ENCODE peak calls at places on chromosome 19, in four cellular contexts. D, M, Z and S are unnamed samples.

GRCh38 chr19:10290439-10290875 is 705 bp downstream of the ICAM5 start:
- DNase-seq in D (peak; percentile 7), M (no peak), Z (peak; percentile 52), S (no peak)

GRCh38 chr19:44820648-44821609 is 12.0 kb downstream of the BCAM start:
- DNase-seq in D (no peak), M (no peak), Z (no peak), S (peak; percentile 50)

GRCh38 chr19:52535831-52536800 is 8.6 kb downstream of the ZNF808 start:
- DNase-seq in D (peak; percentile 61), M (peak; percentile 67), Z (no peak), S (peak; percentile 64)

GRCh38 chr19:48510421-48511268 is 990 bp downstream of the LMTK3 start:
- DNase-seq in D (peak; percentile 39), M (no peak), Z (peak; percentile 77), S (peak; percentile 43)

GRCh38 chr19:31351212-31352193 is 2.3 kb upstream of the TSHZ3 start:
- DNase-seq in D (peak; percentile 63), M (no peak), Z (no peak), S (peak; percentile 24)

GRCh38 chr19:52648336-52648990 is 10.3 kb upstream of the ZNF83 start:
- DNase-seq in D (peak; percentile 68), M (no peak), Z (no peak), S (no peak)

GRCh38 chr19:52566588-52566987 is 3.5 kb upstream of the ZNF701 start:
- DNase-seq in D (peak; percentile 84), M (no peak), Z (peak; percentile 34), S (peak; percentile 18)

GRCh38 chr19:45271709-45272108 is 20.6 kb downstream of the MARK4 start:
- DNase-seq in D (no peak), M (no peak), Z (no peak), S (no peak)

GRCh38 chr19:44988896-44989563 is 12.2 kb upstream of the RELB start:
- DNase-seq in D (peak; percentile 62), M (no peak), Z (peak; percentile 79), S (peak; percentile 59)

GRCh38 chr19:38862321-38863059 is 12.7 kb upstream of the HNRNPL start:
- DNase-seq in D (no peak), M (no peak), Z (peak; percentile 77), S (peak; percentile 87)

GRCh38 chr19:1992759-1993260 is 22.7 kb downstream of the BTBD2 start:
- DNase-seq in D (no peak), M (no peak), Z (peak; percentile 85), S (no peak)

GRCh38 chr19:47414469-47414868 is 4.9 kb downstream of the MEIS3 start:
- DNase-seq in D (no peak), M (no peak), Z (peak; percentile 70), S (no peak)

DNA sequence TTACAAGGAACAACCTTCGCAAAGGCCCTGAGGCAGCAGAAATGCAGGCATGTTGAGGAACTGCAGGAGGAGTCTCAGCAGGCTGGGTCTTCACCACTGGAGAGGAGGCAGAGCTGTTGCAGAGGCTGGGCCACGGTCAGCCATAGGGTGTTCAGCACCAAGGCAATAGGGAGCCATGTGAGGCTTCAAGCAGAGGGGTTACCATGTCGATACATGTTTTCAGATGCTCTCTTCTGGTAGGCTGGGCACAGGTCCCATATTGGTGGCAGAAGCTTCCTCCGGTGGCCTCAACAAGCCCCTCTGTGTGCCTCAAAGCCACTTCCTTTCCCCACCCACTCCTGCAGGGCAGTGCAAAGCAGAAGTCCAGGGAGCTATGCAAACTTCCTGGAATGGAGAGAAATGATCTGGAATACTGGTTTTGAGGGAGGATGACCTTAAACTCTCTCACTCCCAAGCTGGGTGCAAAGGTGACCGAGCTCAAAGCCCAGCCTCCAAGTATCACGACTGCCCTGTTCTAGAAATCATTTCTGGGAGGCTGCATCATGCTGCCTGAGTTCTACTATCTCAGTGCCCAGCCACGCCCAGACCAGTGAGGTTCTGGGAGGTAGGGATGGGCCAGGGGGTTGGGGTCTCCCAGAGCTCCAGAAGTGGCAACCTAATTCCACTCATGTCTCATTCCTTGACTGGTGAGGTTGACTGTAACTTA is at the start of gene FUT6:
- DNase-seq in D (no peak), M (no peak), Z (no peak), S (no peak)
- TF ChIP-seq FOS in D (no peak), M (no peak), Z (no peak), S (no peak)

GRCh38 chr19:42532881-42533280 is 4.6 kb upstream of the CEACAM1 start:
- DNase-seq in D (no peak), M (no peak), Z (no peak), S (no peak)
- TF ChIP-seq FOS in D (no peak), M (no peak), Z (no peak), S (no peak)

GRCh38 chr19:14033946-14034345 is 2.4 kb downstream of the IL27RA start:
- DNase-seq in D (no peak), M (no peak), Z (no peak), S (no peak)

GRCh38 chr19:14039181-14039580 is 7.6 kb downstream of the IL27RA start:
- DNase-seq in D (no peak), M (no peak), Z (no peak), S (no peak)

GRCh38 chr19:14030997-14031718 is 404 bp upstream of the IL27RA start:
- DNase-seq in D (no peak), M (no peak), Z (no peak), S (no peak)

GRCh38 chr19:14031719-14032480 is at the start of gene IL27RA:
- DNase-seq in D (peak; percentile 31), M (peak; percentile 40), Z (peak; percentile 88), S (peak; percentile 40)

GRCh38 chr19:14035706-14036105 is 4.1 kb downstream of the IL27RA start:
- DNase-seq in D (no peak), M (no peak), Z (no peak), S (no peak)
- TF ChIP-seq FOS in D (no peak), M (no peak), Z (no peak), S (no peak)

DNA sequence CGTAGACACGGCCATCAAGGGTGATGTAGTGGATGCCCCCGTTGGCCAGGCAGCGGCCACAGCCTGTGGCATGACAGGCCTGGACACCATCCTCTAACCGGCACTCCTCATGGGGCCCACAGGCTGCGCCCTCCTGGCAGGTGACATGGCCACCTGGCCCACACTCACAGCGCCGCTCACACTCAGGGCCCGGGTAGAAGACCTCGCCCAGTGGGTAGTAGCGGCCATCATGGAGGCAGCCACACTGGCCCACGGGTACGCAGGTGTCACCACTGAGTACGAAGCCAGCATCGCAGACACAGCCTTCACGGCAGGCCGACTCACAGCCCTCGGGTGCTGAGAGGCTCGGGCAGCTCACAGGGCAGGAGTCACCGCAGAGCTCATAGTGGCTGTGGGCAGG is 27.2 kb upstream of the FBL start:
- DNase-seq in D (no peak), M (no peak), Z (no peak), S (no peak)
- TF ChIP-seq FOS in D (no peak), M (no peak), Z (no peak), S (no peak)

GRCh38 chr19:17998827-17999150 is 9.2 kb upstream of the ARRDC2 start:
- DNase-seq in D (no peak), M (no peak), Z (no peak), S (no peak)
- TF ChIP-seq FOS in D (no peak), M (no peak), Z (no peak), S (no peak)